ENCODE peak calls at places on chromosome 2, in nine cellular contexts. U is HCT116; S is activated T-cell treated with anti-CD3 and anti-CD28 coated beads for 1 hour; D is CD8-positive, alpha-beta T cell; W is GDM1; L is GM04504; Z is stimulated activated CD4-positive, alpha-beta T cell treated with anti-CD3 and anti-CD28 coated beads, Interleukin-1b, Interleukin-23, amount 100 ng/mL, for 24 hours; X is esophagus squamous epithelium; N is iPS-NIHi11. V is an unnamed sample.

GRCh38 chr2:138777996-138778395 is 2.2 kb downstream of the NXPH2 start:
- DNase-seq in U (no peak), S (no peak), D (no peak), W (no peak), L (no peak), Z (no peak), X (no peak), N (peak), V (no peak)

GRCh38 chr2:26034597-26035067 is 748 bp downstream of the RAB10 start:
- DNase-seq in U (no peak), S (no peak), D (no peak), W (no peak), L (no peak), Z (no peak), X (no peak), N (peak), V (peak)

GRCh38 chr2:176398783-176399182 is 129.5 kb downstream of the MTX2 start:
- DNase-seq in U (no peak), S (no peak), D (no peak), W (no peak), L (no peak), Z (no peak), X (no peak), N (no peak), V (no peak)

GRCh38 chr2:178700922-178701342 is 106.3 kb downstream of the TTN start:
- DNase-seq in U (peak), S (no peak), D (no peak), W (no peak), L (peak), Z (no peak), X (no peak), N (peak), V (peak)

GRCh38 chr2:202700075-202700901 is 65.5 kb downstream of the FAM117B start:
- DNase-seq in U (no peak), S (no peak), D (no peak), W (no peak), L (no peak), Z (no peak), X (no peak), N (no peak), V (no peak)

GRCh38 chr2:150983498-150983897 is 278.2 kb downstream of the RBM43 start:
- DNase-seq in U (no peak), S (no peak), D (no peak), W (no peak), L (no peak), Z (no peak), X (no peak), N (no peak), V (no peak)

GRCh38 chr2:50729306-50730105 is 302.4 kb downstream of the NRXN1 start:
- DNase-seq in U (no peak), S (no peak), D (no peak), W (no peak), L (no peak), Z (no peak), X (no peak), N (no peak), V (no peak)

GRCh38 chr2:148614332-148615049 is 30.1 kb upstream of the EPC2 start:
- DNase-seq in U (peak), S (no peak), D (no peak), W (peak), L (no peak), Z (no peak), X (no peak), N (peak), V (no peak)

GRCh38 chr2:143333168-143333791 is 204.1 kb downstream of the ARHGAP15 start:
- DNase-seq in U (no peak), S (no peak), D (no peak), W (no peak), L (no peak), Z (no peak), X (no peak), N (no peak), V (no peak)

GRCh38 chr2:215793747-215794595 is 219.4 kb downstream of the MREG start:
- DNase-seq in U (peak), S (no peak), D (no peak), W (peak), L (peak), Z (peak), X (no peak), N (no peak), V (peak)

GRCh38 chr2:128494640-128495321 is 176.1 kb upstream of the HS6ST1 start:
- DNase-seq in U (no peak), S (no peak), D (peak), W (no peak), L (no peak), Z (no peak), X (no peak), N (no peak), V (no peak)

GRCh38 chr2:85183481-85183880 is 50.3 kb downstream of the TCF7L1 start:
- DNase-seq in U (no peak), S (no peak), D (no peak), W (no peak), L (no peak), Z (no peak), X (no peak), N (no peak), V (no peak)

GRCh38 chr2:15116830-15117229 is 444.3 kb downstream of the NBAS start:
- DNase-seq in U (no peak), S (no peak), D (no peak), W (no peak), L (no peak), Z (no peak), X (no peak), N (no peak), V (no peak)

GRCh38 chr2:70044290-70045040 is 42.8 kb upstream of the PCBP1 start:
- DNase-seq in U (no peak), S (no peak), D (no peak), W (no peak), L (no peak), Z (no peak), X (no peak), N (no peak), V (peak)

GRCh38 chr2:64727843-64728463 is 74.2 kb upstream of the SERTAD2 start:
- DNase-seq in U (no peak), S (no peak), D (no peak), W (no peak), L (no peak), Z (no peak), X (no peak), N (no peak), V (no peak)

GRCh38 chr2:68837164-68837860 is 33.9 kb downstream of the BMP10 start:
- DNase-seq in U (peak), S (peak), D (peak), W (peak), L (no peak), Z (peak), X (no peak), N (peak), V (peak)